ENCODE peak calls at places on chromosomes 3 and 15, in eight cellular contexts. One of them, this sample, is unnamed.

GRCh38 chr3:59391131-59391530 is 341.3 kb upstream of the CFAP20DC start:
- DNase-seq in colonic mucosa: no peak
- DNase-seq in tibial nerve: no peak
- DNase-seq in GM06990: no peak
- DNase-seq in psoas muscle: no peak
- DNase-seq in neural progenitor cell: no peak
- DNase-seq in body of pancreas: no peak
- DNase-seq in thoracic aorta: no peak
- DNase-seq in this sample: no peak

GRCh38 chr3:18847583-18848197 is 300.6 kb upstream of the KCNH8 start:
- DNase-seq in colonic mucosa: no peak
- DNase-seq in tibial nerve: no peak
- DNase-seq in GM06990: no peak
- DNase-seq in psoas muscle: no peak
- DNase-seq in neural progenitor cell: peak; percentile 28
- DNase-seq in body of pancreas: no peak
- DNase-seq in thoracic aorta: no peak
- DNase-seq in this sample: peak; percentile 45

GRCh38 chr3:153291052-153291689 is 129.1 kb downstream of the RAP2B start:
- DNase-seq in colonic mucosa: no peak
- DNase-seq in tibial nerve: no peak
- DNase-seq in GM06990: no peak
- DNase-seq in psoas muscle: no peak
- DNase-seq in neural progenitor cell: peak; percentile 12
- DNase-seq in body of pancreas: no peak
- DNase-seq in thoracic aorta: no peak
- DNase-seq in this sample: peak; percentile 56

GRCh38 chr3:8458235-8458634 is 43.4 kb upstream of the LMCD1 start:
- DNase-seq in colonic mucosa: no peak
- DNase-seq in tibial nerve: no peak
- DNase-seq in GM06990: no peak
- DNase-seq in psoas muscle: no peak
- DNase-seq in neural progenitor cell: no peak
- DNase-seq in body of pancreas: no peak
- DNase-seq in thoracic aorta: no peak
- DNase-seq in this sample: peak; percentile 20

GRCh38 chr3:12730511-12731234 is 28.4 kb downstream of the TMEM40 start:
- DNase-seq in colonic mucosa: no peak
- DNase-seq in tibial nerve: no peak
- DNase-seq in GM06990: no peak
- DNase-seq in psoas muscle: no peak
- DNase-seq in neural progenitor cell: no peak
- DNase-seq in body of pancreas: no peak
- DNase-seq in thoracic aorta: no peak
- DNase-seq in this sample: peak; percentile 69

GRCh38 chr15:65400760-65401606 is 21.8 kb downstream of the IGDCC4 start:
- DNase-seq in colonic mucosa: peak; percentile 66
- DNase-seq in tibial nerve: peak; percentile 37
- DNase-seq in GM06990: no peak
- DNase-seq in psoas muscle: peak; percentile 86
- DNase-seq in neural progenitor cell: peak; percentile 92
- DNase-seq in body of pancreas: peak; percentile 75
- DNase-seq in thoracic aorta: no peak
- DNase-seq in this sample: peak; percentile 50

GRCh38 chr3:72191211-72191960 is 406.4 kb upstream of the PROK2 start:
- DNase-seq in colonic mucosa: no peak
- DNase-seq in tibial nerve: no peak
- DNase-seq in GM06990: no peak
- DNase-seq in psoas muscle: no peak
- DNase-seq in neural progenitor cell: no peak
- DNase-seq in body of pancreas: no peak
- DNase-seq in thoracic aorta: no peak
- DNase-seq in this sample: no peak

GRCh38 chr3:160852856-160853255 is 96.8 kb downstream of the PPM1L start:
- DNase-seq in colonic mucosa: no peak
- DNase-seq in tibial nerve: no peak
- DNase-seq in GM06990: no peak
- DNase-seq in psoas muscle: no peak
- DNase-seq in neural progenitor cell: no peak
- DNase-seq in body of pancreas: no peak
- DNase-seq in thoracic aorta: no peak
- DNase-seq in this sample: no peak

GRCh38 chr3:98521897-98522537 is 685 bp downstream of the CLDND1 start:
- DNase-seq in colonic mucosa: peak; percentile 62
- DNase-seq in tibial nerve: peak; percentile 36
- DNase-seq in GM06990: no peak
- DNase-seq in psoas muscle: peak; percentile 52
- DNase-seq in neural progenitor cell: peak; percentile 60
- DNase-seq in body of pancreas: peak; percentile 44
- DNase-seq in thoracic aorta: peak; percentile 14
- DNase-seq in this sample: peak; percentile 84

GRCh38 chr15:53978248-53978906 is at the start of gene UNC13C:
- DNase-seq in colonic mucosa: peak; percentile 17
- DNase-seq in tibial nerve: no peak
- DNase-seq in GM06990: peak; percentile 6
- DNase-seq in psoas muscle: peak; percentile 75
- DNase-seq in neural progenitor cell: peak; percentile 51
- DNase-seq in body of pancreas: peak; percentile 18
- DNase-seq in thoracic aorta: no peak
- DNase-seq in this sample: peak; percentile 3

GRCh38 chr3:158103956-158104338 is 2.3 kb downstream of the SHOX2 start:
- DNase-seq in colonic mucosa: no peak
- DNase-seq in tibial nerve: peak; percentile 16
- DNase-seq in GM06990: no peak
- DNase-seq in psoas muscle: no peak
- DNase-seq in neural progenitor cell: peak; percentile 28
- DNase-seq in body of pancreas: no peak
- DNase-seq in thoracic aorta: no peak
- DNase-seq in this sample: no peak

GRCh38 chr15:74695597-74696397 is at the start of gene EDC3:
- DNase-seq in colonic mucosa: peak; percentile 93
- DNase-seq in tibial nerve: peak; percentile 89
- DNase-seq in GM06990: peak; percentile 82
- DNase-seq in psoas muscle: peak; percentile 94
- DNase-seq in neural progenitor cell: peak; percentile 95
- DNase-seq in body of pancreas: peak; percentile 81
- DNase-seq in thoracic aorta: peak; percentile 66
- DNase-seq in this sample: peak; percentile 72

GRCh38 chr15:28459279-28459678 is 73.5 kb downstream of the GOLGA8G start:
- DNase-seq in colonic mucosa: no peak
- DNase-seq in tibial nerve: no peak
- DNase-seq in GM06990: no peak
- DNase-seq in psoas muscle: no peak
- DNase-seq in neural progenitor cell: peak; percentile 0
- DNase-seq in body of pancreas: no peak
- DNase-seq in thoracic aorta: no peak
- DNase-seq in this sample: no peak

GRCh38 chr15:41881925-41882688 is 11.7 kb downstream of the SPTBN5 start:
- DNase-seq in colonic mucosa: peak; percentile 45
- DNase-seq in tibial nerve: no peak
- DNase-seq in GM06990: no peak
- DNase-seq in psoas muscle: no peak
- DNase-seq in neural progenitor cell: peak; percentile 65
- DNase-seq in body of pancreas: peak; percentile 58
- DNase-seq in thoracic aorta: no peak
- DNase-seq in this sample: no peak

GRCh38 chr3:195905970-195906864 is 2.1 kb downstream of the TNK2 start:
- DNase-seq in colonic mucosa: peak; percentile 46
- DNase-seq in tibial nerve: no peak
- DNase-seq in GM06990: no peak
- DNase-seq in psoas muscle: peak; percentile 22
- DNase-seq in neural progenitor cell: no peak
- DNase-seq in body of pancreas: peak; percentile 44
- DNase-seq in thoracic aorta: no peak
- DNase-seq in this sample: peak; percentile 84

GRCh38 chr15:62896969-62897486 is 145.5 kb upstream of the TPM1 start:
- DNase-seq in colonic mucosa: peak; percentile 86
- DNase-seq in tibial nerve: peak; percentile 84
- DNase-seq in GM06990: no peak
- DNase-seq in psoas muscle: peak; percentile 95
- DNase-seq in neural progenitor cell: peak; percentile 51
- DNase-seq in body of pancreas: peak; percentile 94
- DNase-seq in thoracic aorta: peak; percentile 81
- DNase-seq in this sample: peak; percentile 97

GRCh38 chr3:35044185-35044584 is 595.1 kb upstream of the ARPP21 start:
- DNase-seq in colonic mucosa: no peak
- DNase-seq in tibial nerve: no peak
- DNase-seq in GM06990: no peak
- DNase-seq in psoas muscle: no peak
- DNase-seq in neural progenitor cell: no peak
- DNase-seq in body of pancreas: no peak
- DNase-seq in thoracic aorta: no peak
- DNase-seq in this sample: no peak

GRCh38 chr3:127822166-127822835 is at the start of gene MGLL:
- DNase-seq in colonic mucosa: peak; percentile 66
- DNase-seq in tibial nerve: no peak
- DNase-seq in GM06990: no peak
- DNase-seq in psoas muscle: peak; percentile 63
- DNase-seq in neural progenitor cell: peak; percentile 49
- DNase-seq in body of pancreas: peak; percentile 37
- DNase-seq in thoracic aorta: no peak
- DNase-seq in this sample: peak; percentile 40

GRCh38 chr15:42035362-42035761 is 14.5 kb upstream of the PLA2G4E start:
- DNase-seq in colonic mucosa: peak; percentile 64
- DNase-seq in tibial nerve: no peak
- DNase-seq in GM06990: no peak
- DNase-seq in psoas muscle: no peak
- DNase-seq in neural progenitor cell: no peak
- DNase-seq in body of pancreas: no peak
- DNase-seq in thoracic aorta: no peak
- DNase-seq in this sample: peak; percentile 97

GRCh38 chr3:173371848-173372487 is 25.6 kb upstream of the NLGN1 start:
- DNase-seq in colonic mucosa: peak; percentile 29
- DNase-seq in tibial nerve: peak; percentile 63
- DNase-seq in GM06990: no peak
- DNase-seq in psoas muscle: no peak
- DNase-seq in neural progenitor cell: peak; percentile 33
- DNase-seq in body of pancreas: peak; percentile 24
- DNase-seq in thoracic aorta: no peak
- DNase-seq in this sample: peak; percentile 35

GRCh38 chr3:58800940-58801339 is 134.4 kb upstream of the FAM3D start:
- DNase-seq in colonic mucosa: no peak
- DNase-seq in tibial nerve: no peak
- DNase-seq in GM06990: no peak
- DNase-seq in psoas muscle: no peak
- DNase-seq in neural progenitor cell: no peak
- DNase-seq in body of pancreas: no peak
- DNase-seq in thoracic aorta: no peak
- DNase-seq in this sample: no peak

GRCh38 chr3:192812736-192813383 is 85.5 kb upstream of the FGF12 start:
- DNase-seq in colonic mucosa: peak; percentile 44
- DNase-seq in tibial nerve: peak; percentile 70
- DNase-seq in GM06990: no peak
- DNase-seq in psoas muscle: no peak
- DNase-seq in neural progenitor cell: peak; percentile 66
- DNase-seq in body of pancreas: peak; percentile 24
- DNase-seq in thoracic aorta: no peak
- DNase-seq in this sample: peak; percentile 61

GRCh38 chr3:179321585-179322322 is 1.1 kb upstream of the ZNF639 start:
- DNase-seq in colonic mucosa: peak; percentile 54
- DNase-seq in tibial nerve: peak; percentile 64
- DNase-seq in GM06990: no peak
- DNase-seq in psoas muscle: no peak
- DNase-seq in neural progenitor cell: peak; percentile 42
- DNase-seq in body of pancreas: peak; percentile 18
- DNase-seq in thoracic aorta: no peak
- DNase-seq in this sample: peak; percentile 38

DNA sequence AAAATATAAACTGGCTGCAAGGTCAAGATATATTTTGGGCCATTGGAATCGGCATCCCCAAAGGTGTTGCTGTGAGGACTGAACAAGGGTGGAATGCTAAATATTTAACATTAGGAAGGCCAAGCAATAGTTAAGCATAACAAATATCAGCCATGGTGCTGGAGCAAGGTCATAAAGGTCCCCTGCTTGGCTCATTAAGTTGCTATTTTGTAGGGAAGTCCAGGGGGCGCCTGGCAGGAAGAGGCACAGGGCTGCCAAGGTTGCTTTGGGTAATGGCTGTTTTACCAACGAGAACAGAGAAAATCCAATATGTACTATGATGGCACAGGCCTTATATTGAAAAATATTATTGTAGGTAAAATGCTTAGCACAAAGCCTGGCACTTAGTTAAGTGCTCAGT is 62.2 kb downstream of the SLC15A2 start:
- DNase-seq in colonic mucosa: no peak
- DNase-seq in tibial nerve: no peak
- DNase-seq in GM06990: no peak
- DNase-seq in psoas muscle: no peak
- DNase-seq in neural progenitor cell: no peak
- DNase-seq in body of pancreas: no peak
- DNase-seq in thoracic aorta: no peak
- DNase-seq in this sample: no peak
- TF ChIP-seq CTCF in colonic mucosa: no peak
- TF ChIP-seq CTCF in tibial nerve: no peak
- TF ChIP-seq CTCF in GM06990: no peak
- TF ChIP-seq CTCF in psoas muscle: no peak
- TF ChIP-seq CTCF in neural progenitor cell: no peak
- TF ChIP-seq CTCF in body of pancreas: no peak
- TF ChIP-seq CTCF in thoracic aorta: no peak
- TF ChIP-seq CTCF in this sample: no peak

GRCh38 chr3:187763850-187764648 is 18.8 kb upstream of the BCL6 start:
- DNase-seq in colonic mucosa: no peak
- DNase-seq in tibial nerve: no peak
- DNase-seq in GM06990: no peak
- DNase-seq in psoas muscle: no peak
- DNase-seq in neural progenitor cell: no peak
- DNase-seq in body of pancreas: no peak
- DNase-seq in thoracic aorta: no peak
- DNase-seq in this sample: peak; percentile 74
- H3K4me3 ChIP-seq in colonic mucosa: no peak overlapping the region
- H3K4me3 ChIP-seq in tibial nerve: no peak overlapping the region
- H3K4me3 ChIP-seq in GM06990: no peak overlapping the region
- H3K4me3 ChIP-seq in psoas muscle: no peak overlapping the region
- H3K4me3 ChIP-seq in neural progenitor cell: no peak overlapping the region
- H3K4me3 ChIP-seq in body of pancreas: no peak overlapping the region
- H3K4me3 ChIP-seq in thoracic aorta: peak overlapping the region; percentile 18
- H3K4me3 ChIP-seq in this sample: no peak overlapping the region

GRCh38 chr3:23740517-23741402 is 65.0 kb upstream of the UBE2E1 start:
- DNase-seq in colonic mucosa: peak; percentile 76
- DNase-seq in tibial nerve: no peak
- DNase-seq in GM06990: peak; percentile 47
- DNase-seq in psoas muscle: no peak
- DNase-seq in neural progenitor cell: no peak
- DNase-seq in body of pancreas: peak; percentile 42
- DNase-seq in thoracic aorta: no peak
- DNase-seq in this sample: peak; percentile 99
- H3K27me3 ChIP-seq in colonic mucosa: no peaks in the 10 kb centered on the region
- H3K27me3 ChIP-seq in tibial nerve: no peaks in the 10 kb centered on the region
- H3K27me3 ChIP-seq in GM06990: no peaks in the 10 kb centered on the region
- H3K27me3 ChIP-seq in psoas muscle: no peaks in the 10 kb centered on the region
- H3K27me3 ChIP-seq in neural progenitor cell: peaks cover 39% of the 10 kb centered on the region
- H3K27me3 ChIP-seq in body of pancreas: peaks cover 7% of the 10 kb centered on the region
- H3K27me3 ChIP-seq in thoracic aorta: no peaks in the 10 kb centered on the region
- H3K27me3 ChIP-seq in this sample: no peaks in the 10 kb centered on the region

DNA sequence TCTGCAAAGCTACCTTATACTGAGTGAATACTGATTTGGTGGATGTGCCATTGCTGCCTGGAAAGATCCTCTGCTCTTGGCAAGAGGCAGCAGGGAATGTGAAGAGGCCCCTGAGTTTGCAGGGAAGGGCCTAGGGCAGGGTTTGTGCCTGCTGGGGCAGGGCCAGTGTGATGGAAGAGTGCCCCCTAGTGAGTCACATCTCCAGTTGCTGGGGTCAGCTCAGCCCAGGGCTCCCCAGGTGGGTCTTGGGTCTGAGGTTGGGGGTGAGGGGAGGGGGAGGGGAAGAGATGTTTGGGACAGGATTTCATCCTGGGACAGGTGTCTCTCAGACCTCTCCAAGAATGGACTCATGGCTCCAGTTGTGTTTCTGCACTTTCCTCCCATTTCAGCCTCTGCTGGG is 4.1 kb upstream of the AMOTL2 start:
- DNase-seq in colonic mucosa: peak; percentile 71
- DNase-seq in tibial nerve: no peak
- DNase-seq in GM06990: no peak
- DNase-seq in psoas muscle: peak; percentile 77
- DNase-seq in neural progenitor cell: peak; percentile 72
- DNase-seq in body of pancreas: peak; percentile 58
- DNase-seq in thoracic aorta: no peak
- DNase-seq in this sample: no peak
- TF ChIP-seq CTCF in colonic mucosa: peak; percentile 55
- TF ChIP-seq CTCF in tibial nerve: peak; percentile 29
- TF ChIP-seq CTCF in GM06990: peak; percentile 65
- TF ChIP-seq CTCF in psoas muscle: peak; percentile 71
- TF ChIP-seq CTCF in neural progenitor cell: peak; percentile 67
- TF ChIP-seq CTCF in body of pancreas: peak; percentile 43
- TF ChIP-seq CTCF in thoracic aorta: peak; percentile 33
- TF ChIP-seq CTCF in this sample: peak; percentile 51

This sample was measured in bronchial epithelial cell.